ENCODE peak calls at places on chromosomes 6 and 20, in seven cellular contexts. C, U, L, H, G, E and I are unnamed samples.

GRCh38 chr6:15148356-15149058 is 97.4 kb upstream of the JARID2 start:
- DNase-seq in C (no peak), U (no peak), L (no peak), H (no peak), G (peak), E (no peak), I (peak)

GRCh38 chr6:66340736-66341135 is 633.7 kb upstream of the EYS start:
- DNase-seq in C (no peak), U (no peak), L (no peak), H (no peak), G (no peak), E (no peak), I (no peak)

GRCh38 chr6:109411034-109411433 is 28.8 kb upstream of the CD164 start:
- DNase-seq in C (no peak), U (no peak), L (no peak), H (no peak), G (no peak), E (no peak), I (no peak)

GRCh38 chr6:55443238-55444134 is 116.2 kb downstream of the GFRAL start:
- DNase-seq in C (no peak), U (no peak), L (no peak), H (no peak), G (no peak), E (no peak), I (no peak)

GRCh38 chr6:115485400-115485799 is 575.3 kb downstream of the FRK start:
- DNase-seq in C (no peak), U (no peak), L (no peak), H (no peak), G (no peak), E (no peak), I (no peak)

GRCh38 chr20:4683261-4683660 is 38.4 kb upstream of the PRND start:
- DNase-seq in C (peak), U (no peak), L (no peak), H (no peak), G (no peak), E (no peak), I (no peak)

GRCh38 chr6:68114648-68115047 is 520.4 kb upstream of the ADGRB3 start:
- DNase-seq in C (no peak), U (no peak), L (no peak), H (no peak), G (no peak), E (no peak), I (no peak)

GRCh38 chr6:111761783-111762312 is 111.4 kb downstream of the FYN start:
- DNase-seq in C (no peak), U (no peak), L (peak), H (peak), G (no peak), E (no peak), I (no peak)

GRCh38 chr6:53309059-53309896 is 39.5 kb downstream of the ELOVL5 start:
- DNase-seq in C (no peak), U (peak), L (peak), H (no peak), G (peak), E (no peak), I (no peak)

GRCh38 chr6:166487148-166487547 is 99.3 kb downstream of the RAMACL start:
- DNase-seq in C (no peak), U (no peak), L (no peak), H (no peak), G (no peak), E (no peak), I (no peak)

GRCh38 chr6:31659649-31660223 is 842 bp downstream of the C6orf47 start:
- DNase-seq in C (no peak), U (no peak), L (no peak), H (no peak), G (peak), E (no peak), I (no peak)

GRCh38 chr20:47137231-47137865 is 219.2 kb downstream of the ZMYND8 start:
- DNase-seq in C (no peak), U (no peak), L (no peak), H (no peak), G (peak), E (no peak), I (no peak)

GRCh38 chr20:39943336-39943735 is 745.7 kb downstream of the MAFB start:
- DNase-seq in C (no peak), U (no peak), L (no peak), H (no peak), G (no peak), E (no peak), I (no peak)

GRCh38 chr6:25219581-25220249 is 59.5 kb upstream of the CARMIL1 start:
- DNase-seq in C (no peak), U (no peak), L (no peak), H (no peak), G (peak), E (no peak), I (no peak)

GRCh38 chr6:131789219-131789618 is 18.6 kb upstream of the ENPP1 start:
- DNase-seq in C (no peak), U (no peak), L (no peak), H (no peak), G (peak), E (no peak), I (no peak)

GRCh38 chr20:62642666-62643520 is 590 bp downstream of the SLCO4A1 start:
- DNase-seq in C (no peak), U (peak), L (peak), H (no peak), G (peak), E (peak), I (no peak)

GRCh38 chr6:168462454-168462853 is 21.5 kb downstream of the SMOC2 start:
- DNase-seq in C (no peak), U (no peak), L (no peak), H (no peak), G (no peak), E (no peak), I (no peak)

GRCh38 chr6:148177589-148178233 is 164.9 kb upstream of the SASH1 start:
- DNase-seq in C (peak), U (peak), L (no peak), H (no peak), G (peak), E (peak), I (peak)

GRCh38 chr6:1477432-1478090 is 88.2 kb downstream of the FOXF2 start:
- DNase-seq in C (peak), U (no peak), L (no peak), H (no peak), G (peak), E (no peak), I (peak)